ENCODE peak calls at places on chromosomes 4 and X, in eight cellular contexts. B, P, L, O, I, C, N and T are unnamed samples.

GRCh38 chr4:99467908-99468307 is 32.8 kb upstream of the ADH7 start:
- DNase-seq in C (no peak), B (no peak), O (no peak), N (no peak), L (no peak), I (no peak), P (no peak), T (no peak)

GRCh38 chr4:10173039-10173753 is 56.6 kb upstream of the WDR1 start:
- DNase-seq in O (no peak), C (no peak), N (peak), P (no peak), L (peak), B (peak), I (no peak), T (no peak)

GRCh38 chr4:1327526-1328266 is 19.3 kb upstream of the UVSSA start:
- DNase-seq in B (no peak), L (no peak), C (peak), P (no peak), O (no peak), N (no peak), I (no peak), T (no peak)

GRCh38 chr4:15809058-15809457 is 30.9 kb downstream of the CD38 start:
- DNase-seq in L (no peak), I (no peak), O (no peak), N (no peak), B (no peak), P (no peak), C (no peak), T (no peak)

GRCh38 chr4:53928825-53929224 is 135.6 kb downstream of the CHIC2 start:
- DNase-seq in O (no peak), I (no peak), N (peak), P (no peak), B (no peak), L (peak), C (no peak), T (no peak)

GRCh38 chrX:69107231-69107739 is 58.0 kb downstream of the PJA1 start:
- DNase-seq in C (no peak), N (no peak), B (peak), I (no peak), O (no peak), L (no peak), P (peak), T (no peak)

GRCh38 chr4:111020961-111021360 is 398.1 kb upstream of the PITX2 start:
- DNase-seq in L (no peak), C (no peak), B (no peak), P (no peak), I (no peak), O (no peak), N (no peak), T (no peak)

GRCh38 chr4:132992686-132993085 is 156.4 kb upstream of the PCDH10 start:
- DNase-seq in L (no peak), N (no peak), P (no peak), I (no peak), C (no peak), O (no peak), B (no peak), T (no peak)

GRCh38 chr4:169184236-169184635 is 86.5 kb downstream of the SH3RF1 start:
- DNase-seq in O (no peak), I (no peak), P (no peak), N (no peak), C (no peak), L (no peak), B (no peak), T (no peak)

GRCh38 chr4:29319663-29320340 is 1400.4 kb upstream of the PCDH7 start:
- DNase-seq in L (no peak), I (no peak), B (no peak), N (no peak), C (no peak), P (no peak), O (no peak), T (no peak)

GRCh38 chr4:61923179-61923578 is 723.1 kb downstream of the ADGRL3 start:
- DNase-seq in N (peak), O (no peak), P (no peak), I (no peak), L (no peak), C (no peak), B (no peak), T (no peak)

GRCh38 chr4:112564706-112565270 is 48.8 kb upstream of the NEUROG2 start:
- DNase-seq in N (no peak), C (no peak), I (no peak), L (no peak), O (no peak), B (no peak), P (no peak), T (no peak)
- TF ChIP-seq CTCF in N (no peak), C (no peak), I (no peak), L (no peak), O (no peak), B (no peak), P (no peak), T (no peak)

DNA sequence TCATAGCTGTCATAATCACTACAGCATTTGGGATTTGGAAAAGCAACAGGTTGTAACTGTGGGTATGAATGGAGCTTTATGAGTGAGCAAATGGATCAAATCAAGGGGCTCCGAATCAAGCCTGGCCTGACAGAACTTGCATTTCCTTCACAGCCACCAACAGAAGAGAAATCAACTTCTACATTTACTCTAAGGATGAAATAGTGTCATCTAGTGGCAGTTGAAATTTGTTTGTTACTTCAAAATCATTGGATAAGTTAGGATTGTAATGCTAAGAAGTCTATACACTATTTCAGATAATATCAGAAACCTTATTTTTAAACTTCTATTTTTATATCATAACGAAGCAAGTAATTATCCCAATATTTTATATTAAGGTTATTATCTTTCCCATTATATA is 10.7 kb upstream of the WDR17 start:
- DNase-seq in P (no peak), N (no peak), I (no peak), C (no peak), O (no peak), B (no peak), L (no peak), T (no peak)
- TF ChIP-seq CTCF in P (no peak), N (no peak), I (no peak), C (no peak), O (peak), B (peak), L (peak), T (no peak)

GRCh38 chr4:84914686-84915395 is 51.6 kb downstream of the WDFY3 start:
- DNase-seq in O (no peak), L (no peak), N (peak), I (no peak), C (no peak), P (no peak), B (no peak), T (no peak)
- TF ChIP-seq CTCF in O (no peak), L (no peak), N (no peak), I (no peak), C (no peak), P (no peak), B (no peak), T (no peak)

DNA sequence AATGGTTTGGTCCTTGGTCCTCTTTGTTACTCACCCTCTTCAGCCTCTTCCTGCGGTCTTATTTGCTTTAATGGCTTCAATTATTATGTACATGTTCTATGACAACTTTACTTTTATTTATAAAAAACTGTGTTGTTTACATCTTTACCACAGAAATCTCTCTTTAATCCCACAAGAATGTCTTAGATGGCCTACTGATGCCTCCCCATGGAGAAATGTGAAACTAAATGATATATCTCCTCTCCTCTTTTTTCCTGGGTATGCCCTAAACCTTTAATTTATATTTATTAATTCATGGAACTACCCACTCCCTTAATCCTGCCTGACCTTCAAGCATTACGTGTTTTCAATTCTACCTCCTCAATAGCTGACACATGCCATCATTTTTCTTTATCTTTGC is 573.2 kb downstream of the CENPC start:
- DNase-seq in I (no peak), O (no peak), N (peak), C (no peak), P (no peak), L (no peak), B (no peak), T (no peak)
- TF ChIP-seq CTCF in I (no peak), O (peak), N (no peak), C (no peak), P (no peak), L (no peak), B (no peak), T (no peak)

GRCh38 chrX:120769576-120770341 is 105.9 kb downstream of the CT47B1 start:
- DNase-seq in I (peak), L (peak), P (no peak), B (no peak), O (no peak), N (peak), C (no peak), T (no peak)
- TF ChIP-seq CTCF in I (no peak), L (peak), P (no peak), B (peak), O (peak), N (peak), C (peak), T (no peak)

DNA sequence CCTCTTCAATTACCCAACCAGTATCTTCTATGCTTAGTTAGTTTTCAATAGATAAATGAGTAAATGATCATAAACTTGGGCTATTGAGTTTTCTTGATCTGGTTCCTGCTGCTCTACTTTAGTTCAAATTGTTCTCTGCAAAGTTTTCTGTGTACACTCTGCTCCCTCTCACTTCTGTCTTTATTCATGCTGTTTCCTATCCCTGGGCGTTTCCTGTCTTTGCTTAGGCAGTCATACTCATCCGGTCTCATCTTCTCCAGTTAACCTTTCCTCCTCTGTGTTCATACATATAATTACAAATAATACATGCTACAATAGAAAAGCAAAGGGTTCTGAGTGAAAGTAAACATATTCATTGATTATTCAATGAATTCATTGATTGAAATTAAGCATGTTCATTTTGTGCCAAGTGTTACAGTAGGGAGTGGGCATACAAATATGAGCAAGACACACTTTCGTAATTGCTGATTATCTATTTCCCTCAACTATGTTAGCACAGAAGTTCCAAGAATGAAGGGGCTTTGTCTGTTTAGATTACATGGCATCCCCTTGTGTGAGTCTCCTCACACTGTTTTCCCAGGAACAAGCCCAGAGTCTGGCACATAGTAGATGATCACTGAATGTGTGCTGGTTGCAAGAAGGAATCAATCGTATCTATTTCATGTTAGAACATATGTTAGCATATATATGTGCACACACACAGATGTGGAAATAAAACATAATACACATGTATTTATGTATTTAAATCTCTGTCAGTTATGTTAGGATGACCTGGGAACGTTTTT is 1.1 kb downstream of the RAB39B start:
- DNase-seq in I (no peak), N (no peak), C (no peak), L (no peak), P (no peak), B (no peak), O (no peak), T (no peak)
- TF ChIP-seq CTCF in I (no peak), N (no peak), C (no peak), L (no peak), P (no peak), B (no peak), O (no peak), T (no peak)

GRCh38 chr4:80540349-80540748 is 204.8 kb downstream of the CFAP299 start:
- DNase-seq in C (no peak), P (no peak), L (no peak), B (no peak), N (no peak), I (no peak), O (no peak), T (no peak)

GRCh38 chr4:80540785-80541469 is 205.4 kb downstream of the CFAP299 start:
- DNase-seq in P (no peak), N (no peak), C (no peak), B (no peak), O (no peak), L (no peak), I (no peak), T (no peak)

GRCh38 chr4:80538276-80538926 is 202.9 kb downstream of the CFAP299 start:
- DNase-seq in P (no peak), I (no peak), L (no peak), O (no peak), C (no peak), N (peak), B (no peak), T (no peak)

GRCh38 chr4:80539190-80539589 is 203.7 kb downstream of the CFAP299 start:
- DNase-seq in N (no peak), O (no peak), C (no peak), P (no peak), L (no peak), B (no peak), I (no peak), T (no peak)

DNA sequence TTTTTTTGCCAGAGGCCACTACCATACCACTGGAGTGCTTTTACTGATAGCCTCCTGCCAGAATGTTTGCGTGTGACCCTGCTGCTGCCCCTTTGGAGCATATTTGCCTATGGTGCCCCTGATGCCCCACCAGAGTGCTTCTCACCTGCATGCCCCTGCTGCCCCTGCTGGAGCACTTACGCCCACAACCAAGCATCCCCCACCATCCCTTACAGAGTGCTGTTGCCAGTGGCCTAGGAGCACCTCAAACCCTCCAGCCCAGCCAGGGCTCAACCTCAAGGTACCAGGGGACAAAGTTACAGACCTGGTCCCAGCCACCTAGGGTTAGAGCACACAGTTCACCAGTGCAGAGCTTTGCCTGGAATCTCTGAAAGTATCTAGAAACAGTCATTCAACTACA is 207.2 kb downstream of the CFAP299 start:
- DNase-seq in C (no peak), L (no peak), O (no peak), P (no peak), B (no peak), I (no peak), N (no peak), T (no peak)
- TF ChIP-seq CTCF in C (no peak), L (no peak), O (no peak), P (no peak), B (no peak), I (no peak), N (no peak), T (no peak)

GRCh38 chrX:38662640-38663039 is 101.3 kb downstream of the TSPAN7 start:
- DNase-seq in L (no peak), I (no peak), C (no peak), O (no peak), B (no peak), P (no peak), N (no peak), T (no peak)

GRCh38 chrX:38666909-38667308 is 105.6 kb downstream of the TSPAN7 start:
- DNase-seq in P (no peak), N (no peak), L (no peak), C (no peak), B (no peak), I (no peak), O (no peak), T (no peak)

GRCh38 chrX:38660395-38661179 is 99.2 kb downstream of the TSPAN7 start:
- DNase-seq in P (no peak), B (no peak), L (no peak), O (no peak), C (no peak), N (no peak), I (no peak), T (no peak)

GRCh38 chrX:38661561-38661960 is 100.2 kb downstream of the TSPAN7 start:
- DNase-seq in P (no peak), O (no peak), C (no peak), I (no peak), B (no peak), N (no peak), L (no peak), T (no peak)

GRCh38 chrX:38664285-38664684 is 102.9 kb downstream of the TSPAN7 start:
- DNase-seq in L (peak), O (no peak), P (no peak), I (peak), N (peak), B (no peak), C (no peak), T (peak)
- TF ChIP-seq CTCF in L (peak), O (peak), P (peak), I (no peak), N (peak), B (peak), C (peak), T (no peak)

GRCh38 chr4:22897520-22898108 is 204.9 kb downstream of the GBA3 start:
- DNase-seq in P (no peak), I (peak), L (no peak), N (peak), B (no peak), O (no peak), C (no peak), T (peak)
- TF ChIP-seq CTCF in P (peak), I (peak), L (peak), N (peak), B (peak), O (peak), C (peak), T (peak)